ENCODE peak calls at places on chromosomes 3 and 15, in nine cellular contexts. D, G, C, W, A, I, O, P and V are unnamed samples. For H3K79me2, the result is how much of the 10 kb centered on the place peaks cover.

GRCh38 chr3:12371525-12372140 is 82.8 kb downstream of the PPARG start:
- DNase-seq in D (no peak), G (no peak), C (no peak), W (peak), A (peak), I (no peak), O (peak), P (no peak), V (no peak)

GRCh38 chr3:55615039-55615693 is 128.1 kb upstream of the WNT5A start:
- DNase-seq in D (no peak), G (no peak), C (no peak), W (no peak), A (no peak), I (no peak), O (peak), P (no peak), V (no peak)

GRCh38 chr15:84671211-84671610 is 13.2 kb upstream of the NMB start:
- DNase-seq in D (no peak), G (no peak), C (no peak), W (peak), A (peak), I (peak), O (no peak), P (no peak), V (peak)

GRCh38 chr3:27568393-27568792 is 84.2 kb upstream of the SLC4A7 start:
- DNase-seq in D (no peak), G (no peak), C (peak), W (peak), A (no peak), I (peak), O (peak), P (no peak), V (peak)

GRCh38 chr3:69725994-69726571 is 13.2 kb upstream of the MITF start:
- DNase-seq in D (no peak), G (no peak), C (no peak), W (no peak), A (no peak), I (no peak), O (no peak), P (no peak), V (no peak)

GRCh38 chr15:49741721-49742120 is 120.9 kb downstream of the DTWD1 start:
- DNase-seq in D (no peak), G (no peak), C (no peak), W (no peak), A (no peak), I (no peak), O (no peak), P (peak), V (no peak)

GRCh38 chr3:9316881-9317341 is 45.9 kb upstream of the THUMPD3 start:
- DNase-seq in D (peak), G (no peak), C (no peak), W (peak), A (peak), I (peak), O (no peak), P (peak), V (peak)

GRCh38 chr3:107680698-107681097 is 157.9 kb downstream of the BBX start:
- DNase-seq in D (no peak), G (no peak), C (no peak), W (peak), A (peak), I (peak), O (peak), P (no peak), V (no peak)

GRCh38 chr15:57445872-57446271 is 69.6 kb downstream of the CGNL1 start:
- DNase-seq in D (no peak), G (no peak), C (no peak), W (peak), A (no peak), I (peak), O (no peak), P (peak), V (no peak)

GRCh38 chr15:26115229-26115943 is 252.3 kb upstream of the ATP10A start:
- DNase-seq in D (no peak), G (no peak), C (no peak), W (no peak), A (no peak), I (peak), O (no peak), P (no peak), V (no peak)

GRCh38 chr15:69484837-69485236 is 32.2 kb downstream of the RPLP1 start:
- DNase-seq in D (no peak), G (no peak), C (peak), W (no peak), A (no peak), I (peak), O (peak), P (no peak), V (no peak)

GRCh38 chr3:134710313-134710680 is 59.5 kb upstream of the KY start:
- DNase-seq in D (no peak), G (no peak), C (no peak), W (no peak), A (no peak), I (peak), O (no peak), P (no peak), V (no peak)
- H3K79me2 ChIP-seq in D (under half), G (under half), C (under half), W (under half), A (under half), I (under half), O (under half), P (under half), V (under half)

DNA sequence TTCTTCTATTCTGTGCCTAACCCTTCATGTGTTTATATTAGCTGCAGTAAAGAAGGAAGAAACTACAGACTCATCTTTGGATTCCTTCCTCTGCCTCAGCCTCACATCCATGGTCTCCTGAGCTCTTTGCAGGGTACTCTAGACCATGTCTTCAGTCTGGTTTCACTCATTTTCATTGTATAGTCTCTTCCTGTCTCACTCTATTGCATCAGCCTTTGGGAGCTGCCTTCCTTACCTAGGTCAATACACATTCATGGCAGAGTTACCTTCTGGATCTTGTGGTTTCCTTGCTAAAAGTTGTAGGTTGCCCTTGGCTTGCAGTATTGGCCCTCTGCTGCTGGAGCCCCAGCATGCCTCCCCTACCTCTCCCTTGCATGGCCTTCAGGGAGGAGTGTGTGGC is 31.5 kb upstream of the SCAANT1 start:
- DNase-seq in D (no peak), G (no peak), C (no peak), W (no peak), A (no peak), I (no peak), O (no peak), P (no peak), V (no peak)
- H3K79me2 ChIP-seq in D (under half), G (under half), C (under half), W (under half), A (half or more), I (half or more), O (under half), P (under half), V (half or more)

GRCh38 chr3:41450416-41451231 is 251.3 kb downstream of the CTNNB1 start:
- DNase-seq in D (no peak), G (no peak), C (no peak), W (peak), A (no peak), I (no peak), O (peak), P (peak), V (no peak)
- H3K79me2 ChIP-seq in D (under half), G (under half), C (under half), W (under half), A (under half), I (under half), O (under half), P (under half), V (under half)

DNA sequence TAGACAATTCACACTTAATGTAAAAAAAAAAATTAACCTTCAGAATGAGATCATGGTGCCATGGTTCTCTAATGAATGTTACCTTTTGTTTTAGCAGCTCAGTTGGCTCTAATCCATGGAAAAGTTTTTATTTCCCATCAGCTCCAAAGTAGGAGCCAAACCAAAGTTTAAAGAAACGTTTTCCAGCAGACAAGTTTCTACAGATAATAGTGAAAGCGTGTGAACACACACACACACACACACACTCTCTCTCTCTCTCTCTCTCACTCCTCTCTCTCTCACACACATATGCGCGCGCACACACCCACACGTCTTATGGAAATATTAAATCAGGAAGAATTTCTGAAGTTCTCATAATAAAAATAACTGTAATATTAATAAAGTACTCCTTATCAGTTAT is 46.9 kb downstream of the MBNL1 start:
- DNase-seq in D (no peak), G (no peak), C (no peak), W (no peak), A (peak), I (no peak), O (no peak), P (no peak), V (peak)
- H3K79me2 ChIP-seq in D (under half), G (half or more), C (half or more), W (half or more), A (half or more), I (half or more), O (half or more), P (half or more), V (half or more)

GRCh38 chr3:71247948-71248315 is 335.6 kb downstream of the FOXP1 start:
- DNase-seq in D (no peak), G (no peak), C (no peak), W (no peak), A (no peak), I (no peak), O (no peak), P (no peak), V (no peak)

GRCh38 chr3:71245971-71246860 is 337.3 kb downstream of the FOXP1 start:
- DNase-seq in D (no peak), G (no peak), C (no peak), W (no peak), A (no peak), I (no peak), O (no peak), P (no peak), V (no peak)

GRCh38 chr3:71245052-71245488 is 338.5 kb downstream of the FOXP1 start:
- DNase-seq in D (no peak), G (no peak), C (no peak), W (peak), A (no peak), I (peak), O (peak), P (peak), V (no peak)

GRCh38 chr3:71250026-71250425 is 333.5 kb downstream of the FOXP1 start:
- DNase-seq in D (no peak), G (no peak), C (no peak), W (no peak), A (no peak), I (no peak), O (no peak), P (no peak), V (no peak)

DNA sequence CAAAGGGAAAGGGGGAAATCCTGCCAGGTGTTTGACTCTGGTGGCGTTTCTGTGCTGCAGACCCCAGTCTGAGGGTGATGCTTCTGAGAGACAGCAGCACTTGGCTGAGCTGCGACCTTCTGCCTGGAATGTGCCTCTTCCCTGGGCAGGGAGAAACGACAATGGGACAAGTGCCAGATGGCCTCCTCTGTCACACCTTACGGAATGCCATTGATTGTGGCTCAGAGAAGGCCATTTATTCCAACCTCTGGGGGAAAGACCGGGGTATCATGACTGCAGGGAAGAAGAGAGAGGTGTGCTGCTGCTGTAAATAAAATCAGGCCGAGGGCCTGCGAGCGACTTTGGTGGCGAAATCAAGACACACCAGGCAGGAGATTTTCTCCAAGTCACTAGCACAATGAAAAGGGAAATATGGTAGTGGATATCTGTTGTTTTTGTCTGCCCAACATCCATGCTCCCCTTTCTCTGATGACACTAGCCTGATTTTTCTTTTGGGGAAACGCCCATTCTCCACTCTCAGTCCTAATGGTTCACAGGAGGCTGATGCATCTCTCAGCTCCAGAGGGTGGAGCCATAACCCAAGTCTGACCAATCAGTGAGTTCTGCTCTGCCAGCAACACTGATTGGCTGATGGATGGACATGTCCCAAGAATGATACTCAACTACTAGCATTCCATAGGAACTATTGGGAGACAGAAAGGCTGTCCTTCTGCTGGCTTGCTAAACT is 336.1 kb downstream of the FOXP1 start:
- DNase-seq in D (peak), G (peak), C (no peak), W (peak), A (no peak), I (peak), O (peak), P (peak), V (peak)
- H3K79me2 ChIP-seq in D (under half), G (under half), C (under half), W (under half), A (half or more), I (under half), O (under half), P (under half), V (under half)

DNA sequence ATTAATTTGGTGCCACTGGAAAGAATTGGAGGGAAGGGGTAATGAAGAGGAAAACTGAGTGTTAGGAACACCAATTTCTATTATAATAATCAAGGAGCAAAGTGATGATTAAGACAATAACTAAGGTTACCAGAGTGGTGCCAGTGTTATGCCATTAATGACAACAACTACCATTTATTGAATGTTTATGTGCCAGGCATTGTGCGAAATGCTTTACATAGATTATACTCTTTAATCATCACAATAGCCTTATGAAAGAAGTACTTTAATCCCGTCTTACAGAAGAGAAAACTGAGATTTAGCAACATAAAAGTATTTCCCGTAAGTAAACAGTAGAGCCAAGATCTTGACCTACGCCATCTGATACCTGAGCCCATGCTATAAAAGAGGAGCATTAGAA is 187.2 kb upstream of the NR2E3 start:
- DNase-seq in D (no peak), G (no peak), C (no peak), W (no peak), A (no peak), I (no peak), O (no peak), P (no peak), V (no peak)
- H3K79me2 ChIP-seq in D (under half), G (under half), C (under half), W (under half), A (under half), I (under half), O (under half), P (under half), V (under half)

GRCh38 chr15:68228971-68229385 is 550 bp downstream of the CLN6 start:
- DNase-seq in D (no peak), G (peak), C (no peak), W (no peak), A (no peak), I (peak), O (no peak), P (peak), V (no peak)

GRCh38 chr15:68231102-68231818 is 1.7 kb upstream of the CLN6 start:
- DNase-seq in D (no peak), G (no peak), C (no peak), W (peak), A (no peak), I (no peak), O (no peak), P (no peak), V (no peak)

GRCh38 chr15:68228143-68228970 is 1.2 kb downstream of the CLN6 start:
- DNase-seq in D (no peak), G (peak), C (no peak), W (no peak), A (no peak), I (no peak), O (peak), P (no peak), V (peak)

GRCh38 chr15:68229386-68230156 is at the start of gene CLN6:
- DNase-seq in D (peak), G (peak), C (peak), W (peak), A (peak), I (peak), O (peak), P (peak), V (peak)

GRCh38 chr15:68230157-68231100 is 901 bp upstream of the CLN6 start:
- DNase-seq in D (no peak), G (peak), C (no peak), W (no peak), A (no peak), I (peak), O (peak), P (no peak), V (no peak)
- H3K79me2 ChIP-seq in D (under half), G (under half), C (under half), W (under half), A (under half), I (under half), O (under half), P (under half), V (under half)

GRCh38 chr3:138205527-138205926 is 18.4 kb downstream of the ARMC8 start:
- DNase-seq in D (no peak), G (no peak), C (no peak), W (no peak), A (no peak), I (no peak), O (no peak), P (no peak), V (no peak)
- H3K79me2 ChIP-seq in D (under half), G (half or more), C (half or more), W (half or more), A (half or more), I (half or more), O (half or more), P (half or more), V (half or more)

GRCh38 chr15:31225356-31225955 is 101.2 kb upstream of the KLF13 start:
- DNase-seq in D (no peak), G (no peak), C (no peak), W (no peak), A (no peak), I (no peak), O (no peak), P (no peak), V (no peak)
- H3K79me2 ChIP-seq in D (under half), G (under half), C (under half), W (under half), A (under half), I (under half), O (under half), P (under half), V (under half)

DNA sequence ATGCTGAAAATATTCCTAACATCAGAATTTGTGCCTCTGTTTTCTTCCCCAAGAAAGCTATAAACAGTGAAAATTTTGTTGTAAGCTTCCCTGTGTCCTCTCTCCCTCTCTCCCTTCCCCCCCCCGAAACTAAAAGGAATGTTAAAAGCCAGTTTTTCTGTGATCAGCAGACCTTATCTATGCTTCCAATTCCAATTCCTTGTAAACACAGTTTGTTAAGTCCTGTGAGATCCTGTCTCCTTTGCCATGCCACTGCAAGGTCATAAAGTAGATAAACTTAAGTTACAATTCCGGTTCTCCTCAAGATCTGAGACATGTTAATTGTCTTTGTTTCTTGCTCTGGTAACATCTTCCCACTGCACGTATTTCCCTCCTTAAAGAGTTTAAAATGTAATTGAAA is 42.9 kb upstream of the DHX36 start:
- DNase-seq in D (no peak), G (no peak), C (no peak), W (no peak), A (no peak), I (no peak), O (no peak), P (no peak), V (no peak)
- H3K79me2 ChIP-seq in D (under half), G (under half), C (under half), W (under half), A (under half), I (under half), O (under half), P (under half), V (under half)